ENCODE peak calls at places on chromosome 20, in nine cellular contexts. E is GM23338, O is choroid plexus epithelial cell, U is AG04449, J is upper lobe of left lung, M is fibroblast of the aortic adventitia, Q is lower lobe of right lung, X is AG09309, D is GM12865. Y is an unnamed sample.

GRCh38 chr20:21564127-21564773 is 50.4 kb upstream of the NKX2-2 start:
- DNase-seq in E (no peak), O (no peak), U (no peak), J (no peak), M (no peak), Q (no peak), X (no peak), D (no peak), Y (no peak)

GRCh38 chr20:37907677-37908397 is 4.9 kb downstream of the VSTM2L start:
- DNase-seq in E (peak), O (peak), U (peak), J (no peak), M (peak), Q (no peak), X (peak), D (no peak), Y (peak)

GRCh38 chr20:33685328-33686007 is 717 bp downstream of the E2F1 start:
- DNase-seq in E (peak), O (no peak), U (no peak), J (no peak), M (no peak), Q (no peak), X (no peak), D (peak), Y (peak)

GRCh38 chr20:44805991-44806729 is 4.2 kb downstream of the RIMS4 start:
- DNase-seq in E (peak), O (peak), U (no peak), J (peak), M (peak), Q (peak), X (peak), D (peak), Y (peak)

GRCh38 chr20:8842525-8842924 is 226.4 kb upstream of the PLCB4 start:
- DNase-seq in E (no peak), O (no peak), U (no peak), J (no peak), M (no peak), Q (no peak), X (no peak), D (no peak), Y (no peak)

GRCh38 chr20:32621071-32621913 is 36.2 kb upstream of the NOL4L start:
- DNase-seq in E (no peak), O (no peak), U (no peak), J (no peak), M (no peak), Q (no peak), X (no peak), D (no peak), Y (no peak)

GRCh38 chr20:44832724-44833123 is 22.4 kb upstream of the RIMS4 start:
- DNase-seq in E (peak), O (peak), U (no peak), J (no peak), M (peak), Q (no peak), X (no peak), D (no peak), Y (peak)

GRCh38 chr20:37385659-37386504 is 39.9 kb downstream of the SRC start:
- DNase-seq in E (no peak), O (no peak), U (no peak), J (peak), M (no peak), Q (peak), X (no peak), D (no peak), Y (no peak)

GRCh38 chr20:38542994-38543906 is 37.7 kb upstream of the ADIG start:
- DNase-seq in E (no peak), O (no peak), U (no peak), J (no peak), M (no peak), Q (no peak), X (no peak), D (peak), Y (no peak)

GRCh38 chr20:12217382-12217781 is 299.7 kb downstream of the BTBD3 start:
- DNase-seq in E (peak), O (no peak), U (no peak), J (no peak), M (no peak), Q (no peak), X (no peak), D (no peak), Y (peak)

GRCh38 chr20:7742479-7742878 is 197.8 kb downstream of the HAO1 start:
- DNase-seq in E (no peak), O (peak), U (no peak), J (no peak), M (peak), Q (no peak), X (no peak), D (no peak), Y (peak)

DNA sequence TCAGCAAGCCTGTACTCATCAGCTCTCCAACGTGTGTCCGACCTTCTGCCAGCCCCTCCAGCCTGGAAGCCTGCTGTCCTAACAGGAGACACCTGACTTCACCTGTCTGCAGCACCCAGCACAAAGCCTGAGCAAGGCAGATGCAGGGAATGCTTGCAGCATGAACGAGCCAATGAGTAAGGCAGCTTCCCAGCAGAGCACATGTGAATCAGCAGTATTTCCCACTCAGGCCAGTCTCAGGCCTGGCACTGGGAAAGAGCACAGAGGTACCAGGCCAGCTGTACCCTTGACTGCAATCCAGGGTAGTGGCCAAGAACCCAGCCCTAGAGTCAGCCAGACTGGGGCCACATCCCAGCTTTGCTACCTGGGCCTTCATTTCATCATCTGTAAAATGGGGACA is 120.8 kb downstream of the MAFB start:
- DNase-seq in E (no peak), O (peak), U (peak), J (no peak), M (no peak), Q (no peak), X (no peak), D (no peak), Y (peak)
- TF ChIP-seq CTCF in E (no peak), O (no peak), U (no peak), J (no peak), M (no peak), Q (no peak), X (no peak), D (no peak), Y (no peak)

DNA sequence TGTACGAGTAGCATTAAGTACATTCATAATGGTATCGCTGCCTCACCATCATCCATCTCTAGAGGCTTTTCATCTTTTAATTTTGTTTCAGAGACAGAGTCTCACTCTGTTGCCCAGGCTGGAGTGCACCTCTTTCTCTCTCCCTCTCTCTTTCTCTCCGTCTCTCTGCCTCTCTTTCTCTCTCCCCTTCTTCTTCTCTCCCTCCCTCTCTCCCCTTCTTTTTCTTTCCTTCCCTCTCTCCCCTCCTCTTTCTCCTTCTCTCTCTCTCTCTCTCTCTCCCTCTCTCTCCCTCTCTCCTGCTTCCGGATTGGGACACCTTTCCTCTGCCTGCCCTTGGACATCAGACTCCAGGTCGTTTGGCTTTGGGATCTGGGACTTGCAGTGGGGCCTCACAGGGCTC is 17.6 kb upstream of the TAF4 start:
- DNase-seq in E (no peak), O (no peak), U (no peak), J (no peak), M (no peak), Q (no peak), X (no peak), D (no peak), Y (no peak)
- H3K4me3 ChIP-seq in E (no peak), O (no peak), U (no peak), J (no peak), M (no peak), Q (no peak), X (no peak), D (no peak), Y (no peak)

GRCh38 chr20:17958326-17959256 is 10.0 kb downstream of the SNX5 start:
- DNase-seq in E (peak), O (peak), U (no peak), J (no peak), M (no peak), Q (no peak), X (no peak), D (peak), Y (peak)
- TF ChIP-seq CTCF in E (no peak), O (peak), U (no peak), J (no peak), M (peak), Q (peak), X (peak), D (no peak), Y (peak)

GRCh38 chr20:46690219-46691111 is 1.2 kb upstream of the TP53RK start:
- DNase-seq in E (no peak), O (peak), U (no peak), J (no peak), M (peak), Q (no peak), X (no peak), D (no peak), Y (peak)
- H3K4me3 ChIP-seq in E (peak), O (peak), U (peak), J (peak), M (peak), Q (peak), X (peak), D (peak), Y (peak)

DNA sequence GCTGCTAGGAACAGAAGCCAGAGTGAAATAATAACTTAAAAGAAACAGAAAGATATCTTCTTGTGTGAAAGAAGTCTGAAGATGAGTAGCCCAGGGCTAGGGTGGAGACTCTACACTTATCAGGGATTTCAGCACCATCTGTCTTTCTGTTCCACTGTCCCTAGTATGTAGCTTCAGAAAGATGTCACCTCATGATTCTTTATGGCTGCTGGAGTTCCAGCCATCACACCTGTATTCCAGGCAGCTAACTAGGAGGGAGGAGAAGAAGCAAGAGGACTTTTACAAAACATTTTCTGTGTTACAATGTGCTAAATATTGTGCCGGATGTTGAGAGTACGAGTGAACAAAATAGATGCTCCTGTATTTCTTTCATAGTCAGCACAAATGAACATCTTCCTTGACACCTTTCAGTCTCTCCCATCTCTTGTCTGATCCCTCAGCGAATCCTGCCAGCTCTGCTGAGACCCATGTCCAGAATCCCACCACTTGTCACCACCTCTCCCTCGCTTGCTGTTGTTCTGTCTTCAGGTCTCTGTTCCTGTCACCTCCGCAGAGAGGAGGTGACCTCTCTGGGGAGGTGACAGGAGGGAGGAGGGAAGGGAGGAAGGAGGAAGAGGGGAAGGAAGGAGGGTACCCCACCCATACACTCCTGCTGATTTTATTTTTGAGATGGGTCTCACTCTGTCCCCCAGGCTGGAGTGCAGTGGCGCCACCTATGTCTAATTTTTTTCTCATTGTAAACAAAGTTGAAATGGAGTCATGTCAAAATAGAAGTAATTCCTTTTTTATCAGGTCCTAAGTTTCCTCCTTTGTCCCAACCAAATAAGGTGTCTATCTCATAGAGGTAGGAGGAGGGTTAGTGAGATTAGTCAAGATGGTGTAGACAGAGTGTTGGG is 188.9 kb downstream of the TFAP2C start:
- DNase-seq in E (peak), O (no peak), U (no peak), J (no peak), M (no peak), Q (no peak), X (no peak), D (no peak), Y (no peak)
- TF ChIP-seq CTCF in E (peak), O (peak), U (no peak), J (no peak), M (no peak), Q (no peak), X (no peak), D (no peak), Y (no peak)

DNA sequence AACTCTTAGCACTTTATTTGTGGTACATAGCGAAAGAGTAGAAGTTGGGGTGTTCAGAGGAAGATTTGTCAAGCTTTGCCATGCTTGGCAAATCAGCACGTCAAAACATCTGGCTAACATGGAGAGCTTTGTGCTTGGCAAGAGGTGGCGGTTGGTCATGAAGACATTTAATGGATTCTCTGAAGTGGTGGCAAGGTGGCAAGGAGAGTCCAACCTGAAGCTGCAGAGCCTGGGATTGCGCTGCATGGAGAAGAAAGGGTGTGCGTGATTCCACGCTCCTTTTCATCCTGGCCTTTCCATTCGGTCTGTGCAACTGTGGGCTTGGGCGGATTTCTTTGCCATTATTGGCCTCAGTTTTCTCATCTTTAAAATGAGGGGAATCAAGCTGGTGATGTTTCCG is 3.1 kb downstream of the PYGB start:
- DNase-seq in E (no peak), O (no peak), U (no peak), J (no peak), M (no peak), Q (no peak), X (no peak), D (no peak), Y (no peak)
- H3K4me3 ChIP-seq in E (no peak), O (peak), U (no peak), J (no peak), M (no peak), Q (no peak), X (no peak), D (no peak), Y (no peak)

GRCh38 chr20:50728981-50729874 is 2.2 kb upstream of the PARD6B start:
- DNase-seq in E (no peak), O (no peak), U (no peak), J (peak), M (no peak), Q (peak), X (no peak), D (no peak), Y (peak)
- TF ChIP-seq CTCF in E (no peak), O (no peak), U (no peak), J (no peak), M (no peak), Q (no peak), X (no peak), D (no peak), Y (no peak)

GRCh38 chr20:34891166-34892062 is 15.0 kb downstream of the ACSS2 start:
- DNase-seq in E (no peak), O (peak), U (peak), J (no peak), M (peak), Q (no peak), X (peak), D (peak), Y (peak)

GRCh38 chr20:34896086-34896551 is 19.7 kb downstream of the ACSS2 start:
- DNase-seq in E (no peak), O (no peak), U (no peak), J (no peak), M (peak), Q (no peak), X (no peak), D (no peak), Y (no peak)

GRCh38 chr20:34892671-34893070 is 16.3 kb downstream of the ACSS2 start:
- DNase-seq in E (no peak), O (no peak), U (no peak), J (no peak), M (no peak), Q (no peak), X (no peak), D (no peak), Y (no peak)

GRCh38 chr20:34895465-34895864 is 19.1 kb downstream of the ACSS2 start:
- DNase-seq in E (no peak), O (no peak), U (no peak), J (no peak), M (no peak), Q (no peak), X (no peak), D (no peak), Y (no peak)

GRCh38 chr20:34894723-34895122 is 18.3 kb downstream of the ACSS2 start:
- DNase-seq in E (no peak), O (no peak), U (no peak), J (no peak), M (no peak), Q (no peak), X (no peak), D (no peak), Y (peak)
- H3K4me3 ChIP-seq in E (no peak), O (no peak), U (no peak), J (no peak), M (no peak), Q (no peak), X (no peak), D (no peak), Y (no peak)

GRCh38 chr20:18287546-18287914 is 797 bp upstream of the ZNF133 start:
- DNase-seq in E (no peak), O (no peak), U (no peak), J (peak), M (no peak), Q (peak), X (no peak), D (no peak), Y (no peak)

GRCh38 chr20:18288748-18289705 is 700 bp downstream of the ZNF133 start:
- DNase-seq in E (peak), O (peak), U (no peak), J (no peak), M (peak), Q (no peak), X (no peak), D (peak), Y (peak)

GRCh38 chr20:18284805-18285533 is 3.4 kb upstream of the ZNF133 start:
- DNase-seq in E (peak), O (peak), U (no peak), J (no peak), M (peak), Q (no peak), X (no peak), D (no peak), Y (peak)

GRCh38 chr20:18287915-18288747 is at the start of gene ZNF133:
- DNase-seq in E (peak), O (peak), U (no peak), J (peak), M (peak), Q (peak), X (peak), D (peak), Y (peak)
- TF ChIP-seq CTCF in E (peak), O (peak), U (peak), J (no peak), M (peak), Q (no peak), X (no peak), D (no peak), Y (no peak)

Y was measured in fibroblast of mammary gland.